ENCODE peak calls at places on chromosomes 3 and 15, in four cellular contexts. G is HepG2, U is SK-N-SH, F is GM12878. Z is an unnamed sample.

GRCh38 chr3:98519351-98519750 is 3.4 kb downstream of the CLDND1 start:
- DNase-seq in G (no peak), U (no peak), F (no peak), Z (no peak)

GRCh38 chr3:106482436-106482835 is 613.6 kb upstream of the CBLB start:
- DNase-seq in G (no peak), U (no peak), F (no peak), Z (no peak)

GRCh38 chr15:88238618-88239430 is 17.7 kb downstream of the NTRK3 start:
- DNase-seq in G (no peak), U (no peak), F (no peak), Z (no peak)

GRCh38 chr15:51237816-51238215 is 100.6 kb downstream of the CYP19A1 start:
- DNase-seq in G (no peak), U (no peak), F (no peak), Z (no peak)

GRCh38 chr3:23448998-23449537 is 245.9 kb downstream of the UBE2E2 start:
- DNase-seq in G (no peak), U (no peak), F (no peak), Z (no peak)

GRCh38 chr3:61861410-61861809 is 300.0 kb downstream of the PTPRG start:
- DNase-seq in G (no peak), U (no peak), F (no peak), Z (no peak)

GRCh38 chr3:56193531-56193930 is 274.7 kb downstream of the ERC2 start:
- DNase-seq in G (no peak), U (no peak), F (no peak), Z (no peak)

GRCh38 chr3:136950583-136950982 is 7.2 kb upstream of the IL20RB start:
- DNase-seq in G (no peak), U (no peak), F (no peak), Z (no peak)

GRCh38 chr15:51265037-51265555 is 73.3 kb downstream of the CYP19A1 start:
- DNase-seq in G (no peak), U (no peak), F (no peak), Z (no peak)

GRCh38 chr3:24352893-24353553 is 141.6 kb downstream of the THRB start:
- DNase-seq in G (peak), U (no peak), F (no peak), Z (no peak)

GRCh38 chr3:55243686-55244085 is 243.4 kb downstream of the WNT5A start:
- DNase-seq in G (no peak), U (no peak), F (no peak), Z (no peak)

GRCh38 chr15:76169792-76170425 is 110.1 kb downstream of the TMEM266 start:
- DNase-seq in G (no peak), U (no peak), F (no peak), Z (no peak)

GRCh38 chr3:128270559-128271492 is 117.5 kb downstream of the EEFSEC start:
- DNase-seq in G (no peak), U (peak), F (no peak), Z (no peak)

GRCh38 chr3:100429187-100429586 is 27.8 kb downstream of the LNP1 start:
- DNase-seq in G (no peak), U (no peak), F (no peak), Z (no peak)

GRCh38 chr3:104362319-104362718 is 1004.4 kb upstream of the ALCAM start:
- DNase-seq in G (no peak), U (no peak), F (no peak), Z (no peak)

GRCh38 chr3:125246237-125246636 is 33.7 kb upstream of the SLC12A8 start:
- DNase-seq in G (no peak), U (no peak), F (no peak), Z (no peak)

GRCh38 chr3:122562923-122563716 is 980 bp downstream of the PARP9 start:
- DNase-seq in G (no peak), U (peak), F (no peak), Z (no peak)

GRCh38 chr15:65087873-65088642 is 11.5 kb downstream of the KBTBD13 start:
- DNase-seq in G (no peak), U (no peak), F (no peak), Z (no peak)

GRCh38 chr3:169945313-169945712 is 21.3 kb upstream of the SEC62 start:
- DNase-seq in G (no peak), U (no peak), F (peak), Z (no peak)

GRCh38 chr15:62187425-62187824 is 22.3 kb upstream of the C2CD4B start:
- DNase-seq in G (no peak), U (no peak), F (no peak), Z (no peak)

GRCh38 chr3:127218457-127218922 is 25.6 kb downstream of the PRR23E start:
- DNase-seq in G (no peak), U (no peak), F (no peak), Z (no peak)

GRCh38 chr3:177279118-177279815 is 82.0 kb upstream of the TBL1XR1 start:
- DNase-seq in G (peak), U (no peak), F (no peak), Z (no peak)

GRCh38 chr15:66151809-66152208 is 101.7 kb downstream of the MEGF11 start:
- DNase-seq in G (no peak), U (peak), F (no peak), Z (no peak)

GRCh38 chr15:85298366-85298765 is 82.0 kb upstream of the AKAP13 start:
- DNase-seq in G (no peak), U (no peak), F (no peak), Z (no peak)

GRCh38 chr3:194598771-194599557 is 34.3 kb downstream of the TMEM44 start:
- DNase-seq in G (no peak), U (no peak), F (no peak), Z (no peak)

GRCh38 chr3:174874258-174874657 is 15.1 kb downstream of the NAALADL2 start:
- DNase-seq in G (no peak), U (no peak), F (no peak), Z (no peak)

GRCh38 chr15:39025331-39025730 is 460.7 kb upstream of the RASGRP1 start:
- DNase-seq in G (no peak), U (no peak), F (no peak), Z (no peak)

GRCh38 chr15:44584162-44584749 is 47.3 kb downstream of the EIF3J start:
- DNase-seq in G (peak), U (peak), F (no peak), Z (peak)

GRCh38 chr3:194156095-194156494 is 20.1 kb downstream of the HES1 start:
- DNase-seq in G (no peak), U (no peak), F (no peak), Z (no peak)

GRCh38 chr3:161264771-161265343 is 43.7 kb downstream of the NMD3 start:
- DNase-seq in G (peak), U (no peak), F (no peak), Z (no peak)

GRCh38 chr3:183160616-183161015 is 1.9 kb downstream of the LAMP3 start:
- DNase-seq in G (no peak), U (no peak), F (no peak), Z (no peak)

GRCh38 chr15:87940763-87941162 is 315.8 kb downstream of the NTRK3 start:
- DNase-seq in G (no peak), U (no peak), F (no peak), Z (no peak)

GRCh38 chr15:85412956-85413854 is 32.8 kb downstream of the AKAP13 start:
- DNase-seq in G (peak), U (peak), F (peak), Z (no peak)

GRCh38 chr3:144524531-144524930 is 552.9 kb downstream of the DIPK2A start:
- DNase-seq in G (no peak), U (no peak), F (no peak), Z (no peak)

GRCh38 chr3:110069641-110070538 is 732.5 kb upstream of the DPPA4 start:
- DNase-seq in G (no peak), U (no peak), F (no peak), Z (no peak)

DNA sequence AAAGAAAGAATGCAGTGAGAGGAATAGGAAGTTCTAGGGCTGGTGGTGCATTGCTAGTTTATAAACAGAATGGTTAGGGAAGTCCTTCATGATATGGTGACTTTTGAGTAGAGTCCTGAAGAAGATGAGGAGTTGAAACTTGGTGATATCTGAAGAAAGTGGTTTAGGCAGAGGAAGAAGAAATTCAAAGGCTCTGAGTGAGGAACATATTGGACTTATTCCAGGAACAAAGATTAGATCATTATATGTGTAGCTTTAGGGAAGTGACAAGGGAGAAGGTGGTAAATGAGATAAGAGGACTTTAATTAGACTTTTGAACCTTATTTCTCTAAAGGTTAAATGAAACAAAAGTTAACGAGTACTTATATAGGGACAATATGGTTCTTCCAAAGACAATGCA is 286.6 kb downstream of the DOCK3 start:
- DNase-seq in G (no peak), U (no peak), F (no peak), Z (no peak)
- TF ChIP-seq TCF12 in G (no peak), U (no peak), F (no peak), Z (no peak)

GRCh38 chr3:115165701-115166100 is 18.6 kb upstream of the ZBTB20 start:
- DNase-seq in G (no peak), U (no peak), F (no peak), Z (no peak)
- TF ChIP-seq TCF12 in G (no peak), U (no peak), F (no peak), Z (no peak)

GRCh38 chr3:16134173-16134928 is 40.1 kb upstream of the GALNT15 start:
- DNase-seq in G (no peak), U (no peak), F (no peak), Z (no peak)
- TF ChIP-seq TCF12 in G (no peak), U (no peak), F (no peak), Z (no peak)

GRCh38 chr3:69787436-69788168 is 48.3 kb downstream of the MITF start:
- DNase-seq in G (no peak), U (no peak), F (no peak), Z (no peak)
- TF ChIP-seq TCF12 in G (no peak), U (peak), F (no peak), Z (no peak)

GRCh38 chr3:115766587-115767492 is 143.5 kb downstream of the GAP43 start:
- DNase-seq in G (no peak), U (no peak), F (no peak), Z (no peak)
- TF ChIP-seq TCF12 in G (no peak), U (no peak), F (no peak), Z (no peak)

DNA sequence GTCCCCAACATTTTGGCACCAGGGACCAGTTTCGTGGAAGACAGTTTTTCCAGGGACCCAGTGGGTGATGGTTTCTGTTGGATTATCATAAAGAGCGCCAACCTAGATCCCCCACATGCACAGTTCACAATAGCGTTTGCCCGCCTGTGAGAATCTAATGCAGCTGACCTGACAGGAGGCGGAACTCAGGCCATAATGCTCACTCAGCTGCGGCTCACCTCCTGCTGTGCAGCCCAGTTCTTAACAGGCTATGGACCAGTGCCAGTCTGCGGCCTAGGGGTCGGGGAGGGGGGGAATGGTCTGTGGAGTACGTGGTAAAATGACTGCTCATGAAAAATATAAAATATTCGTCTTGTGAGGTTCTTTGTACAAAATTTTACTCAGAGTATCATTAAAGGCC is 518.5 kb upstream of the CADM2 start:
- DNase-seq in G (no peak), U (no peak), F (no peak), Z (no peak)
- TF ChIP-seq TCF12 in G (no peak), U (no peak), F (no peak), Z (no peak)

DNA sequence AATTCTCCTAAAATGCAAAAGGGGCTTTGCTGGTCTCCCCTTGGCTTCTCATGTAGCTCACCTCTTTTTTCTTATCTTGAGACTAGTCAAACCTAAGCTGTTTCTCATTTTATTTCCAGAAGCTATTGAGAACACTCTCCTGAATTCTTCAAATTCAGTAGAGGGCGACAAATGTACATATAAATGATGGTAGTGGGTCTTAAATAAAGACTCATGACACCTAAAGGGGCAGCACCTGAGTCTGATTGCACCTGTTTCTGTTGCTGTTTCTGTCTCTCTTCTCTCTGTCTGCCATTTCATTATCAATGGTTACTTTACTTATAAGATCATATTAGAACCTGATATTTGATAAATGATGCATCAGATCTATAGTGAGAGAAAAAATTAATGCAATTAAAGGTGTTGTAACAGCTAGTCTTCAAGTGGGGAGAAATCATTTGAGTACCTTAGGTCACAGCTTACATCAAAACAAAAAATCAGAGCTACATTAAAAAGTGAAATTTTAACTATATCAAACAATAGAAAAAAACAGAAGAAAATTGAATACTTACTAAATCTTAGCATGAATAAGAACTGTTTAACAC is 7.0 kb downstream of the ADIPOQ start:
- DNase-seq in G (peak), U (peak), F (peak), Z (no peak)
- TF ChIP-seq TCF12 in G (no peak), U (no peak), F (no peak), Z (no peak)

GRCh38 chr3:172868565-172869172 is 118.1 kb downstream of the ECT2 start:
- DNase-seq in G (no peak), U (no peak), F (no peak), Z (no peak)

GRCh38 chr3:172869797-172870518 is 119.4 kb downstream of the ECT2 start:
- DNase-seq in G (no peak), U (no peak), F (no peak), Z (no peak)

GRCh38 chr3:172869356-172869755 is 118.8 kb downstream of the ECT2 start:
- DNase-seq in G (no peak), U (no peak), F (no peak), Z (no peak)
- TF ChIP-seq TCF12 in G (no peak), U (no peak), F (no peak), Z (no peak)

GRCh38 chr3:73908218-73908617 is 283.5 kb upstream of the PDZRN3 start:
- DNase-seq in G (no peak), U (no peak), F (no peak), Z (no peak)
- TF ChIP-seq TCF12 in G (no peak), U (no peak), F (no peak), Z (no peak)

GRCh38 chr15:71149645-71150557 is 34.6 kb downstream of the THSD4 start:
- DNase-seq in G (no peak), U (no peak), F (no peak), Z (no peak)
- TF ChIP-seq TCF12 in G (no peak), U (peak), F (no peak), Z (no peak)